ENCODE peak calls at places on chromosome 16, in four cellular contexts. T is pancreas, D is uterus, E is left ventricle myocardium inferior. U is an unnamed sample.

GRCh38 chr16:29321585-29321984 is 84.9 kb downstream of the NPIPB11 start:
- DNase-seq in T (no peak), D (no peak), E (no peak), U (no peak)

GRCh38 chr16:11742041-11742535 is 569 bp downstream of the TXNDC11 start:
- DNase-seq in T (peak; percentile 67), D (peak; percentile 39), E (peak; percentile 46), U (peak; percentile 51)

GRCh38 chr16:51408357-51408756 is 257.3 kb upstream of the SALL1 start:
- DNase-seq in T (peak; percentile 43), D (no peak), E (no peak), U (no peak)

GRCh38 chr16:55494994-55495421 is 13.9 kb upstream of the LPCAT2 start:
- DNase-seq in T (no peak), D (peak; percentile 78), E (no peak), U (peak; percentile 62)

GRCh38 chr16:72646615-72647014 is 401.3 kb downstream of the ZFHX3 start:
- DNase-seq in T (no peak), D (no peak), E (no peak), U (no peak)

GRCh38 chr16:30923554-30924085 is at the start of gene FBXL19:
- DNase-seq in T (peak; percentile 64), D (no peak), E (peak; percentile 48), U (peak; percentile 39)

GRCh38 chr16:89300311-89300975 is 82.9 kb downstream of the ZNF778 start:
- DNase-seq in T (peak; percentile 79), D (no peak), E (peak; percentile 54), U (no peak)

GRCh38 chr16:67246081-67246944 is 968 bp downstream of the FHOD1 start:
- DNase-seq in T (peak; percentile 93), D (peak; percentile 71), E (peak; percentile 80), U (peak; percentile 98)

GRCh38 chr16:81946206-81946605 is 65.1 kb downstream of the SDR42E1 start:
- DNase-seq in T (no peak), D (no peak), E (no peak), U (no peak)

GRCh38 chr16:82451449-82451848 is 175.3 kb upstream of the CDH13 start:
- DNase-seq in T (no peak), D (no peak), E (no peak), U (no peak)

GRCh38 chr16:79571753-79572544 is 28.6 kb downstream of the MAF start:
- DNase-seq in T (no peak), D (no peak), E (no peak), U (no peak)

GRCh38 chr16:87407511-87408112 is 15.5 kb downstream of the MAP1LC3B start:
- DNase-seq in T (no peak), D (peak; percentile 75), E (peak; percentile 44), U (peak; percentile 95)

GRCh38 chr16:55842369-55843104 is 9.6 kb upstream of the CES1 start:
- DNase-seq in T (peak; percentile 36), D (no peak), E (no peak), U (peak; percentile 5)

GRCh38 chr16:50702725-50703124 is 9.3 kb downstream of the NOD2 start:
- DNase-seq in T (no peak), D (no peak), E (no peak), U (no peak)

GRCh38 chr16:54821731-54822130 is 108.9 kb upstream of the IRX5 start:
- DNase-seq in T (no peak), D (no peak), E (no peak), U (no peak)

GRCh38 chr16:22206847-22207714 is 1.0 kb downstream of the EEF2K start:
- DNase-seq in T (peak; percentile 88), D (peak; percentile 74), E (peak; percentile 89), U (peak; percentile 76)

GRCh38 chr16:9683677-9684076 is 498.6 kb downstream of the GRIN2A start:
- DNase-seq in T (no peak), D (no peak), E (no peak), U (no peak)

GRCh38 chr16:56336071-56336688 is 89.2 kb downstream of the AMFR start:
- DNase-seq in T (no peak), D (no peak), E (peak; percentile 71), U (no peak)

GRCh38 chr16:47035436-47035835 is 62.0 kb upstream of the DNAJA2 start:
- DNase-seq in T (no peak), D (no peak), E (no peak), U (no peak)

GRCh38 chr16:68401871-68402747 is 46.2 kb downstream of the SMPD3 start:
- DNase-seq in T (no peak), D (no peak), E (no peak), U (no peak)

GRCh38 chr16:6016530-6017184 is 919.1 kb upstream of the EEF2KMT start:
- DNase-seq in T (no peak), D (no peak), E (no peak), U (no peak)

GRCh38 chr16:22353933-22354541 is 20.4 kb downstream of the CDR2 start:
- DNase-seq in T (no peak), D (no peak), E (no peak), U (peak; percentile 8)

GRCh38 chr16:78142784-78143183 is 43.3 kb downstream of the WWOX start:
- DNase-seq in T (no peak), D (no peak), E (no peak), U (no peak)

GRCh38 chr16:84144301-84144858 is 597 bp downstream of the HSDL1 start:
- DNase-seq in T (peak; percentile 26), D (no peak), E (peak; percentile 32), U (peak; percentile 42)

GRCh38 chr16:31042866-31043265 is 9.5 kb downstream of the STX4 start:
- DNase-seq in T (no peak), D (no peak), E (no peak), U (no peak)

GRCh38 chr16:27431773-27432599 is 30.0 kb downstream of the IL21R start:
- DNase-seq in T (no peak), D (no peak), E (no peak), U (no peak)

GRCh38 chr16:88010343-88010970 is 59.2 kb downstream of the BANP start:
- DNase-seq in T (no peak), D (no peak), E (no peak), U (no peak)

GRCh38 chr16:22321340-22322001 is 24.3 kb downstream of the POLR3E start:
- DNase-seq in T (peak; percentile 65), D (peak; percentile 61), E (peak; percentile 61), U (peak; percentile 74)

GRCh38 chr16:67137605-67138004 is 13.2 kb downstream of the B3GNT9 start:
- DNase-seq in T (no peak), D (no peak), E (no peak), U (no peak)

DNA sequence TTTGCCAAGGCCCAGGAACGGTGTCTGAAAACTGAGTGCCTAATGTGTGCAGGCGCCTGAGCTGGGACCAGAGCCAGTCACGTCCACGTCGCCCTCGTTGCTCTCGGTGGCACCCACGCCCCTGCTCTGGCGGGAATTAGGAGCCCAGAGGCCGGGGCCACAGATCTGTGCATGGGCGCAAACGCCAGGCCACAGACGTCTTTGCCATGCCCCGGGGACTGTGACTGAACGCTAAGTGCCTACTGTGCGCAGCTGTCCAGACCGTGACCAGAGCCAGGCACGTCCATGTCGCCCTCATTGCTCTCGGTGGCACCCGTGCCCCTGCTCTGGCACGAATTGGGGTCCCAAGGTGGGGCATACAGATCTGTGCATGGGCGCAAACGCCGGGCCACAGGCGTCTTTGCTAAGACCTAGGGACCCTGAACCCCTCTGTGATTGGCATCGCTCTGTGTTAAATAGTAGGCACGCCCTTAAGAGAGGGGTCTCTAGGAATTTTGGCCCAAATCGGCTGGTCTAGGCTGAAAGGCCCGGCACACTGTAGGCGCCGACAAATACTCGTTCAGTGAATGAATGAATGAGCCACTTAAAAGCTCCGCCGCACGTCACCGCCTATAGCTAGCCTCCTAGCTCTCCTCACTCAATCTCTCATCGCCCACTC is 830 bp upstream of the UBALD1 start:
- DNase-seq in T (peak; percentile 62), D (peak; percentile 61), E (peak; percentile 36), U (no peak)
- H3K4me3 ChIP-seq in T (peak overlapping the region; percentile 92), D (peak overlapping the region; percentile 70), E (peak overlapping the region; percentile 91), U (no peak overlapping the region)

GRCh38 chr16:70769131-70769530 is 31.8 kb downstream of the VAC14 start:
- DNase-seq in T (no peak), D (no peak), E (no peak), U (no peak)

GRCh38 chr16:70767377-70768204 is 33.4 kb downstream of the VAC14 start:
- DNase-seq in T (no peak), D (no peak), E (no peak), U (no peak)

GRCh38 chr16:70766176-70766575 is 34.8 kb downstream of the VAC14 start:
- DNase-seq in T (no peak), D (no peak), E (no peak), U (no peak)

GRCh38 chr16:70769761-70770160 is 31.2 kb downstream of the VAC14 start:
- DNase-seq in T (no peak), D (no peak), E (no peak), U (no peak)

GRCh38 chr16:70768205-70768580 is 32.8 kb downstream of the VAC14 start:
- DNase-seq in T (no peak), D (no peak), E (no peak), U (no peak)
- TF ChIP-seq CTCF in T (no peak), D (no peak), E (no peak), U (no peak)

GRCh38 chr16:8469102-8469778 is 121.1 kb downstream of the TMEM114 start:
- DNase-seq in T (no peak), D (no peak), E (no peak), U (no peak)

GRCh38 chr16:8476824-8477223 is 113.5 kb downstream of the TMEM114 start:
- DNase-seq in T (no peak), D (no peak), E (no peak), U (no peak)

DNA sequence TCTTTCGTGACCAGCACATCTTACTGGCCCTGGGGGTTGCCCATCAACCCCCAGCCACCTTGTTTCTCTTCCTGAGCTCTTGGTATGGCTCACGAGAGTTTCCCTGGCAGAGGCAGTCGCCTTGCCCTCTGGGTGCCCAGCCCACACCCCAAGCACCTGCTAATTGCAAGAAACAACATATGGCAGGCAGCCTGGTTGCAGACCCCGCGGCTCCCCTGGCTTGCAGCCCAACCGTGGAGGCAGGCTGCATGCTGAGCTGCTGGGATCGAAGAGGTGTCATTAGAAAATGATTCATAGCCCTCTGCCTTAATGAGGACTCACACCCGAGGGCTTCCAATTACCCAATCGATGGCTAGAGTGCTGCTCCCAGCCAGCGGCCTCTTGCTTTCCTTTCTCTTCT is 115.7 kb downstream of the TMEM114 start:
- DNase-seq in T (no peak), D (no peak), E (no peak), U (no peak)
- H3K9me3 ChIP-seq in T (no peaks in the 10 kb centered on the region), D (no peaks in the 10 kb centered on the region), E (peaks cover 9% of the 10 kb centered on the region), U (no peaks in the 10 kb centered on the region)

GRCh38 chr16:982152-983043 is 828 bp downstream of the SOX8 start:
- DNase-seq in T (no peak), D (no peak), E (no peak), U (peak; percentile 13)

GRCh38 chr16:981695-982151 is at the start of gene SOX8:
- DNase-seq in T (no peak), D (no peak), E (no peak), U (peak; percentile 20)

GRCh38 chr16:979859-980594 is 1.5 kb upstream of the SOX8 start:
- DNase-seq in T (no peak), D (no peak), E (no peak), U (no peak)

GRCh38 chr16:979106-979505 is 2.5 kb upstream of the SOX8 start:
- DNase-seq in T (no peak), D (no peak), E (no peak), U (no peak)

GRCh38 chr16:980595-980854 is 1.0 kb upstream of the SOX8 start:
- DNase-seq in T (no peak), D (no peak), E (no peak), U (no peak)
- H3K4me3 ChIP-seq in T (peak overlapping the region; percentile 50), D (peak overlapping the region; percentile 37), E (peak overlapping the region; percentile 71), U (peak overlapping the region; percentile 42)